ENCODE peak calls at places on chromosomes 1 and 21, in seven cellular contexts. U, C, E, I, W, V and N are unnamed samples.

GRCh38 chr1:163561570-163562295 is 240.0 kb downstream of the NUF2 start:
- DNase-seq in U (peak; percentile 11), C (no peak), E (no peak), I (peak; percentile 5), W (no peak), V (peak; percentile 8), N (no peak)

GRCh38 chr1:5975133-5975880 is 16.9 kb downstream of the NPHP4 start:
- DNase-seq in U (peak; percentile 92), C (peak; percentile 26), E (no peak), I (peak; percentile 63), W (peak; percentile 30), V (peak; percentile 63), N (no peak)

GRCh38 chr1:54317084-54317483 is 89.1 kb downstream of the SSBP3 start:
- DNase-seq in U (no peak), C (no peak), E (no peak), I (no peak), W (no peak), V (no peak), N (no peak)

GRCh38 chr1:229887043-229887822 is 179.8 kb upstream of the GALNT2 start:
- DNase-seq in U (no peak), C (no peak), E (no peak), I (no peak), W (peak; percentile 86), V (no peak), N (peak; percentile 78)

GRCh38 chr1:233790662-233791371 is 113.7 kb upstream of the SLC35F3 start:
- DNase-seq in U (peak; percentile 59), C (peak; percentile 38), E (peak; percentile 88), I (peak; percentile 45), W (peak; percentile 87), V (peak; percentile 50), N (peak; percentile 17)

GRCh38 chr21:41283211-41283818 is 33.3 kb upstream of the FAM3B start:
- DNase-seq in U (peak; percentile 80), C (peak; percentile 33), E (peak; percentile 50), I (peak; percentile 50), W (peak; percentile 80), V (peak; percentile 56), N (peak; percentile 9)

GRCh38 chr1:32316906-32317282 is 19.1 kb downstream of the MARCKSL1 start:
- DNase-seq in U (no peak), C (no peak), E (no peak), I (no peak), W (no peak), V (no peak), N (no peak)

GRCh38 chr1:241639653-241640148 is 468 bp downstream of the CHML start:
- DNase-seq in U (peak; percentile 66), C (peak; percentile 15), E (peak; percentile 65), I (peak; percentile 33), W (no peak), V (peak; percentile 49), N (no peak)

GRCh38 chr21:26982767-26983166 is 15.9 kb upstream of the ADAMTS5 start:
- DNase-seq in U (no peak), C (no peak), E (no peak), I (no peak), W (peak; percentile 26), V (peak; percentile 8), N (peak; percentile 11)

GRCh38 chr1:43706598-43707190 is 642 bp upstream of the ST3GAL3 start:
- DNase-seq in U (peak; percentile 51), C (peak; percentile 22), E (no peak), I (peak; percentile 31), W (no peak), V (peak; percentile 28), N (no peak)

GRCh38 chr1:222096476-222096772 is 354.5 kb upstream of the DUSP10 start:
- DNase-seq in U (no peak), C (no peak), E (no peak), I (no peak), W (no peak), V (no peak), N (no peak)
- TF ChIP-seq CTCF in U (no peak), C (peak; percentile 32), E (no peak), I (peak; percentile 42), W (peak; percentile 6), V (no peak), N (no peak)

DNA sequence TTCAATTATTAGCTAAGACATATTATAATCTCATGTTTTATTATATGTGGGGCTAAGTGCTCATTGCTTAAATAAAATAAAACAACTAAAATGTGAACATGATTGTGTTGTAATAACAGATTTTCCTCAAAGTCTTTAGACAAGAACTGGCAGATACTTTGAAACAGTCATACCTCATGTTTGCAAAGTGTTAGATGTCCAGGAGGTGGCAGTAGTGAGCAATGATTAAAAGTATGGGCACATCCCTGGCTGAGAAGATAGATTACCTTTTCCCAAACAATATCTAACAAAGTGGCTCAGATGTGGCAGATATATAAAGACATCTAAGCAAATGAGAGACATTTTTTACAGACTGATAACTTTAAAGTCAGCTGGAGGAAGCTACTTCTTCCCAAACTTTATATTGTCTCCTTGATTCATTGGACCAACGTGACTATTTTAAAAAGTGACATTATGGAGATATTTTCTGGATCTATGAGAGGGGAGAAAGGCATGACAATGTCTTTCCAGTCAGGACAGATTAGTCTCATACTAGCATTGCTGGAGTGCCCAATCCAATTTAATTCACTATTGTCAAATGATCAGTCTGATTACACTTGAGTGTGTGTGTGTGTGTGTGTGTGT is 269.8 kb downstream of the S1PR1 start:
- DNase-seq in U (peak; percentile 47), C (peak; percentile 53), E (peak; percentile 6), I (peak; percentile 55), W (peak; percentile 24), V (peak; percentile 30), N (peak; percentile 23)
- TF ChIP-seq CTCF in U (peak; percentile 56), C (peak; percentile 81), E (peak; percentile 45), I (peak; percentile 75), W (peak; percentile 64), V (peak; percentile 34), N (peak; percentile 61)

GRCh38 chr1:46431695-46432094 is 37.6 kb downstream of the FAAH start:
- DNase-seq in U (no peak), C (no peak), E (no peak), I (no peak), W (no peak), V (no peak), N (no peak)
- TF ChIP-seq CTCF in U (no peak), C (no peak), E (no peak), I (no peak), W (no peak), V (no peak), N (no peak)

GRCh38 chr1:165367375-165367993 is 11.0 kb upstream of the LMX1A start:
- DNase-seq in U (peak; percentile 61), C (peak; percentile 91), E (peak; percentile 74), I (peak; percentile 91), W (peak; percentile 60), V (peak; percentile 85), N (peak; percentile 69)

GRCh38 chr1:165369255-165369848 is 12.8 kb upstream of the LMX1A start:
- DNase-seq in U (peak; percentile 42), C (peak; percentile 81), E (peak; percentile 48), I (peak; percentile 79), W (peak; percentile 46), V (peak; percentile 74), N (no peak)

GRCh38 chr1:165365344-165365743 is 8.8 kb upstream of the LMX1A start:
- DNase-seq in U (no peak), C (no peak), E (no peak), I (no peak), W (peak; percentile 42), V (no peak), N (no peak)

GRCh38 chr1:165364432-165365133 is 8.1 kb upstream of the LMX1A start:
- DNase-seq in U (no peak), C (no peak), E (no peak), I (no peak), W (peak; percentile 81), V (peak; percentile 27), N (peak; percentile 66)
- TF ChIP-seq CTCF in U (no peak), C (no peak), E (no peak), I (no peak), W (no peak), V (no peak), N (no peak)

DNA sequence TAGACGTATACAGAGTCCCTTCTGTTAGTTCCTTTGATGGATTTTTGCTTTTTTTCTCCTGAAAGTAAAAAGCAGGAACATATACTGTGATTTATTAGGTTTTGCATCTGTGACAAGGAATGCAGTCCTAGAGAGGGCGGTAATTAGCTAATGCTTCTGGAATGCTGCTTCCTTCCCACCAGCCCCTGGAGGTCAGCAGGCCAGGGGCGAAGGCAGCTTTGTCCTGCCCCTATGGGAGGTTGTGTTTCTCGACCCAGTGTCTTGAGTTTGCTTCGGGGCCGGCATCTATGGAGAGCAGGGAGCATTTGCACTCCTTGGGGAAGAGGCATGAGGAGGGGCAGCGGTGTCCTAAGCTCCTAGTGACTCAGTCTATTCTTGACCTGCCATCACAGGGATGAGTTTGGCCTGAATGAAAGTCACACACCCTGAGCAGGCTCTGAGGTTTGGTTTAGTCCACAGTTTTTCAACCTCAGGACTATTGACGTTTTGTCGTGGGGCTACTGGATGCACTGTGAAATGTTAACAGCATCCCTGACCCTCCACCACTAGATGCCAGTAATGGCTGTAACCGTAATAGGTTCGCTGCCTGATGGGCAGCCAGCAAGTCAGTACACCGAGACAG is 85.0 kb upstream of the KCNJ15 start:
- DNase-seq in U (peak; percentile 5), C (peak; percentile 10), E (no peak), I (peak; percentile 38), W (peak; percentile 57), V (peak; percentile 35), N (no peak)
- TF ChIP-seq CTCF in U (no peak), C (peak; percentile 28), E (no peak), I (no peak), W (no peak), V (no peak), N (peak; percentile 59)